ENCODE peak calls at places on chromosomes 2 and 18, in eight cellular contexts. One of them, this sample, is unnamed.

GRCh38 chr18:9986156-9986930 is 72.5 kb downstream of the VAPA start:
- DNase-seq in type B pancreatic cell: no peak
- DNase-seq in colonic mucosa: no peak
- DNase-seq in testis: no peak
- DNase-seq in left ventricle myocardium inferior: no peak
- DNase-seq in cardiac fibroblast: no peak
- DNase-seq in HFFc6: no peak
- DNase-seq in astrocyte of the spinal cord: no peak
- DNase-seq in this sample: no peak

GRCh38 chr18:26650310-26651285 is 102.2 kb upstream of the KCTD1 start:
- DNase-seq in type B pancreatic cell: no peak
- DNase-seq in colonic mucosa: no peak
- DNase-seq in testis: no peak
- DNase-seq in left ventricle myocardium inferior: no peak
- DNase-seq in cardiac fibroblast: no peak
- DNase-seq in HFFc6: no peak
- DNase-seq in astrocyte of the spinal cord: no peak
- DNase-seq in this sample: peak; percentile 27

GRCh38 chr2:121104721-121105141 is 180.3 kb downstream of the TFCP2L1 start:
- DNase-seq in type B pancreatic cell: no peak
- DNase-seq in colonic mucosa: no peak
- DNase-seq in testis: no peak
- DNase-seq in left ventricle myocardium inferior: no peak
- DNase-seq in cardiac fibroblast: peak; percentile 25
- DNase-seq in HFFc6: no peak
- DNase-seq in astrocyte of the spinal cord: peak; percentile 15
- DNase-seq in this sample: no peak

GRCh38 chr2:40584432-40584831 is 132.5 kb upstream of the SLC8A1 start:
- DNase-seq in type B pancreatic cell: no peak
- DNase-seq in colonic mucosa: no peak
- DNase-seq in testis: no peak
- DNase-seq in left ventricle myocardium inferior: no peak
- DNase-seq in cardiac fibroblast: peak; percentile 44
- DNase-seq in HFFc6: peak; percentile 10
- DNase-seq in astrocyte of the spinal cord: peak; percentile 4
- DNase-seq in this sample: no peak

GRCh38 chr2:117553448-117553847 is 261.0 kb upstream of the DDX18 start:
- DNase-seq in type B pancreatic cell: no peak
- DNase-seq in colonic mucosa: no peak
- DNase-seq in testis: no peak
- DNase-seq in left ventricle myocardium inferior: no peak
- DNase-seq in cardiac fibroblast: no peak
- DNase-seq in HFFc6: no peak
- DNase-seq in astrocyte of the spinal cord: no peak
- DNase-seq in this sample: no peak

GRCh38 chr2:113894156-113894743 is 4.4 kb downstream of the ACTR3 start:
- DNase-seq in type B pancreatic cell: no peak
- DNase-seq in colonic mucosa: no peak
- DNase-seq in testis: no peak
- DNase-seq in left ventricle myocardium inferior: no peak
- DNase-seq in cardiac fibroblast: peak; percentile 97
- DNase-seq in HFFc6: peak; percentile 86
- DNase-seq in astrocyte of the spinal cord: peak; percentile 93
- DNase-seq in this sample: no peak

GRCh38 chr18:13464432-13465125 is 246.0 kb downstream of the LDLRAD4 start:
- DNase-seq in type B pancreatic cell: no peak
- DNase-seq in colonic mucosa: peak; percentile 52
- DNase-seq in testis: no peak
- DNase-seq in left ventricle myocardium inferior: peak; percentile 48
- DNase-seq in cardiac fibroblast: no peak
- DNase-seq in HFFc6: no peak
- DNase-seq in astrocyte of the spinal cord: no peak
- DNase-seq in this sample: peak; percentile 64

GRCh38 chr18:23662309-23663263 is at the start of gene ANKRD29:
- DNase-seq in type B pancreatic cell: no peak
- DNase-seq in colonic mucosa: peak; percentile 42
- DNase-seq in testis: peak; percentile 67
- DNase-seq in left ventricle myocardium inferior: peak; percentile 53
- DNase-seq in cardiac fibroblast: peak; percentile 27
- DNase-seq in HFFc6: no peak
- DNase-seq in astrocyte of the spinal cord: peak; percentile 4
- DNase-seq in this sample: peak; percentile 21

GRCh38 chr2:216701544-216701943 is 6.2 kb upstream of the IGFBP5 start:
- DNase-seq in type B pancreatic cell: no peak
- DNase-seq in colonic mucosa: no peak
- DNase-seq in testis: no peak
- DNase-seq in left ventricle myocardium inferior: no peak
- DNase-seq in cardiac fibroblast: no peak
- DNase-seq in HFFc6: no peak
- DNase-seq in astrocyte of the spinal cord: no peak
- DNase-seq in this sample: no peak

GRCh38 chr2:149921911-149922616 is 334.5 kb upstream of the MMADHC start:
- DNase-seq in type B pancreatic cell: no peak
- DNase-seq in colonic mucosa: no peak
- DNase-seq in testis: no peak
- DNase-seq in left ventricle myocardium inferior: no peak
- DNase-seq in cardiac fibroblast: no peak
- DNase-seq in HFFc6: no peak
- DNase-seq in astrocyte of the spinal cord: no peak
- DNase-seq in this sample: no peak

GRCh38 chr2:171703574-171704347 is 16.5 kb downstream of the DYNC1I2 start:
- DNase-seq in type B pancreatic cell: no peak
- DNase-seq in colonic mucosa: no peak
- DNase-seq in testis: no peak
- DNase-seq in left ventricle myocardium inferior: no peak
- DNase-seq in cardiac fibroblast: peak; percentile 68
- DNase-seq in HFFc6: peak; percentile 17
- DNase-seq in astrocyte of the spinal cord: peak; percentile 32
- DNase-seq in this sample: no peak

GRCh38 chr2:230011617-230012016 is 57.1 kb downstream of the SLC16A14 start:
- DNase-seq in type B pancreatic cell: no peak
- DNase-seq in colonic mucosa: no peak
- DNase-seq in testis: no peak
- DNase-seq in left ventricle myocardium inferior: no peak
- DNase-seq in cardiac fibroblast: peak; percentile 22
- DNase-seq in HFFc6: peak; percentile 51
- DNase-seq in astrocyte of the spinal cord: peak; percentile 46
- DNase-seq in this sample: no peak

GRCh38 chr18:79698668-79699335 is 19.2 kb downstream of the CTDP1 start:
- DNase-seq in type B pancreatic cell: no peak
- DNase-seq in colonic mucosa: no peak
- DNase-seq in testis: no peak
- DNase-seq in left ventricle myocardium inferior: no peak
- DNase-seq in cardiac fibroblast: peak; percentile 25
- DNase-seq in HFFc6: peak; percentile 42
- DNase-seq in astrocyte of the spinal cord: peak; percentile 42
- DNase-seq in this sample: no peak

GRCh38 chr2:217331577-217332139 is 471.8 kb upstream of the TNP1 start:
- DNase-seq in type B pancreatic cell: no peak
- DNase-seq in colonic mucosa: no peak
- DNase-seq in testis: no peak
- DNase-seq in left ventricle myocardium inferior: no peak
- DNase-seq in cardiac fibroblast: peak; percentile 86
- DNase-seq in HFFc6: peak; percentile 64
- DNase-seq in astrocyte of the spinal cord: peak; percentile 71
- DNase-seq in this sample: no peak

GRCh38 chr2:219081096-219081495 is 20.4 kb upstream of the IHH start:
- DNase-seq in type B pancreatic cell: no peak
- DNase-seq in colonic mucosa: no peak
- DNase-seq in testis: no peak
- DNase-seq in left ventricle myocardium inferior: no peak
- DNase-seq in cardiac fibroblast: no peak
- DNase-seq in HFFc6: no peak
- DNase-seq in astrocyte of the spinal cord: no peak
- DNase-seq in this sample: no peak

GRCh38 chr2:219076253-219076652 is 15.5 kb upstream of the IHH start:
- DNase-seq in type B pancreatic cell: no peak
- DNase-seq in colonic mucosa: no peak
- DNase-seq in testis: no peak
- DNase-seq in left ventricle myocardium inferior: no peak
- DNase-seq in cardiac fibroblast: no peak
- DNase-seq in HFFc6: no peak
- DNase-seq in astrocyte of the spinal cord: no peak
- DNase-seq in this sample: no peak

GRCh38 chr2:219081701-219082331 is 21.1 kb upstream of the IHH start:
- DNase-seq in type B pancreatic cell: no peak
- DNase-seq in colonic mucosa: peak; percentile 67
- DNase-seq in testis: no peak
- DNase-seq in left ventricle myocardium inferior: no peak
- DNase-seq in cardiac fibroblast: no peak
- DNase-seq in HFFc6: no peak
- DNase-seq in astrocyte of the spinal cord: no peak
- DNase-seq in this sample: no peak

GRCh38 chr2:219079417-219079816 is 18.7 kb upstream of the IHH start:
- DNase-seq in type B pancreatic cell: no peak
- DNase-seq in colonic mucosa: peak; percentile 87
- DNase-seq in testis: no peak
- DNase-seq in left ventricle myocardium inferior: no peak
- DNase-seq in cardiac fibroblast: peak; percentile 25
- DNase-seq in HFFc6: peak; percentile 61
- DNase-seq in astrocyte of the spinal cord: peak; percentile 27
- DNase-seq in this sample: no peak

DNA sequence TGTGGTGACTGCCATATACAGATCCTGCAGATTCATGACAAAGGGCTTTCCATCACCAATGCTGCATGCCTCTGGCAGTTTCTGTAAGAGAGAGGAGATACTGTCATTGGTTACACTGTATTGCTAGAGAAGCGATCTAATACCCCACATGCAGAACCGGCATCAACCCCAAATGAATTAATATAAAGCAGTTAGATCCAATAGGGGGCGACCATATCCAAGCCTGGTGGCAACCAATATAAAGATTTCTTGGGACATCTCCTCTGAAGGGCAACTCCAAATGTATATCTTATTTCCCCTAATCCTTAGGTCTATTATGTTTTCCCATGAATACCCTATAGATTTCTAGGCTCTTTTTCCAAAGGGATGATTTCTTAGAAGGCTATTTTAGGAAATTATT is 17.4 kb upstream of the IHH start:
- DNase-seq in type B pancreatic cell: no peak
- DNase-seq in colonic mucosa: no peak
- DNase-seq in testis: no peak
- DNase-seq in left ventricle myocardium inferior: no peak
- DNase-seq in cardiac fibroblast: no peak
- DNase-seq in HFFc6: no peak
- DNase-seq in astrocyte of the spinal cord: no peak
- DNase-seq in this sample: no peak
- TF ChIP-seq CTCF in type B pancreatic cell: no peak
- TF ChIP-seq CTCF in colonic mucosa: no peak
- TF ChIP-seq CTCF in testis: no peak
- TF ChIP-seq CTCF in left ventricle myocardium inferior: no peak
- TF ChIP-seq CTCF in cardiac fibroblast: peak; percentile 23
- TF ChIP-seq CTCF in HFFc6: peak; percentile 58
- TF ChIP-seq CTCF in astrocyte of the spinal cord: peak; percentile 11
- TF ChIP-seq CTCF in this sample: no peak

DNA sequence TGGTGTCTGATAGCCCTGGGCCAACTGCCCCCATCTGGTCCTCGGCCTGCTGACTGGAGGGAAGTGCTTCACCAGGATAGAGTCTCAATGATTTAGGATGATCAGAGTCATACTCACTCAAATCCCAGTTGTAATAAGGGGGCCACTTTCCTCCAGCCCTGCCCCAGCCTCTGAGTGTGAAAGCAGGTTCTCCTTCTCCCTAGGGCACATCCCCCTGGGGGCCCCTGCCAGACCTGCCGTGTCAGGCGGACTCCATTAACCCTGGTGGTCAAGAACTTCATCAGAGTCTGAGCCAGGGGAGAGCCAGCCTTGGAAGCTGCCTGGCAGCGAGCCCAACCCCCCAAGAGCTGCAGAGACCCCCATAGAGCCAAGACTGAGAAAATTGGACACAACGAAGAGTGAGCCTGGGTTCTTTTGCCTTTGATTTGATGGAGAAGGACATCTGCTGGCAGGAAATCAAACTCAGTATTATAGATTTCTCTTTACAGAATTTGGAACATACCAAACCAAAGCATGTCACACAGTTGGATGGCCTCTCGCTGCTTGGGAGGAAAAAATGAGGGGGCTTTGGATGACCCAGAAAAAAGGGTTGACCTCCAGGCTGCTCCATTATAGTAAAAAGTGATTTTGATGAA is 509.5 kb downstream of the CMPK2 start:
- DNase-seq in type B pancreatic cell: no peak
- DNase-seq in colonic mucosa: no peak
- DNase-seq in testis: no peak
- DNase-seq in left ventricle myocardium inferior: no peak
- DNase-seq in cardiac fibroblast: no peak
- DNase-seq in HFFc6: no peak
- DNase-seq in astrocyte of the spinal cord: no peak
- DNase-seq in this sample: no peak
- TF ChIP-seq CTCF in type B pancreatic cell: no peak
- TF ChIP-seq CTCF in colonic mucosa: no peak
- TF ChIP-seq CTCF in testis: no peak
- TF ChIP-seq CTCF in left ventricle myocardium inferior: no peak
- TF ChIP-seq CTCF in cardiac fibroblast: no peak
- TF ChIP-seq CTCF in HFFc6: no peak
- TF ChIP-seq CTCF in astrocyte of the spinal cord: no peak
- TF ChIP-seq CTCF in this sample: no peak

GRCh38 chr2:178208817-178209216 is 14.5 kb downstream of the OSBPL6 start:
- DNase-seq in type B pancreatic cell: no peak
- DNase-seq in colonic mucosa: no peak
- DNase-seq in testis: no peak
- DNase-seq in left ventricle myocardium inferior: no peak
- DNase-seq in cardiac fibroblast: peak; percentile 41
- DNase-seq in HFFc6: no peak
- DNase-seq in astrocyte of the spinal cord: no peak
- DNase-seq in this sample: no peak
- TF ChIP-seq CTCF in type B pancreatic cell: peak; percentile 51
- TF ChIP-seq CTCF in colonic mucosa: peak; percentile 16
- TF ChIP-seq CTCF in testis: peak; percentile 28
- TF ChIP-seq CTCF in left ventricle myocardium inferior: peak; percentile 41
- TF ChIP-seq CTCF in cardiac fibroblast: peak; percentile 38
- TF ChIP-seq CTCF in HFFc6: peak; percentile 76
- TF ChIP-seq CTCF in astrocyte of the spinal cord: peak; percentile 45
- TF ChIP-seq CTCF in this sample: peak; percentile 22

GRCh38 chr18:354456-354855 is 86.6 kb upstream of the THOC1 start:
- DNase-seq in type B pancreatic cell: no peak
- DNase-seq in colonic mucosa: no peak
- DNase-seq in testis: no peak
- DNase-seq in left ventricle myocardium inferior: no peak
- DNase-seq in cardiac fibroblast: no peak
- DNase-seq in HFFc6: no peak
- DNase-seq in astrocyte of the spinal cord: no peak
- DNase-seq in this sample: no peak
- TF ChIP-seq CTCF in type B pancreatic cell: no peak
- TF ChIP-seq CTCF in colonic mucosa: no peak
- TF ChIP-seq CTCF in testis: no peak
- TF ChIP-seq CTCF in left ventricle myocardium inferior: no peak
- TF ChIP-seq CTCF in cardiac fibroblast: no peak
- TF ChIP-seq CTCF in HFFc6: no peak
- TF ChIP-seq CTCF in astrocyte of the spinal cord: no peak
- TF ChIP-seq CTCF in this sample: no peak

GRCh38 chr18:6370410-6370809 is 44.3 kb downstream of the L3MBTL4 start:
- DNase-seq in type B pancreatic cell: no peak
- DNase-seq in colonic mucosa: no peak
- DNase-seq in testis: no peak
- DNase-seq in left ventricle myocardium inferior: no peak
- DNase-seq in cardiac fibroblast: no peak
- DNase-seq in HFFc6: no peak
- DNase-seq in astrocyte of the spinal cord: no peak
- DNase-seq in this sample: no peak
- TF ChIP-seq CTCF in type B pancreatic cell: no peak
- TF ChIP-seq CTCF in colonic mucosa: no peak
- TF ChIP-seq CTCF in testis: no peak
- TF ChIP-seq CTCF in left ventricle myocardium inferior: no peak
- TF ChIP-seq CTCF in cardiac fibroblast: no peak
- TF ChIP-seq CTCF in HFFc6: no peak
- TF ChIP-seq CTCF in astrocyte of the spinal cord: no peak
- TF ChIP-seq CTCF in this sample: no peak